ENCODE peak calls at places on chromosome 10, in seven cellular contexts. One of them, this sample, is unnamed.

GRCh38 chr10:21528452-21529235 is 3.2 kb upstream of the SKIDA1 start:
- DNase-seq in Panc1: no peak
- DNase-seq in neural crest cell: no peak
- DNase-seq in upper lobe of left lung: no peak
- DNase-seq in cardiac fibroblast: no peak
- DNase-seq in SK-N-SH: no peak
- DNase-seq in AG09309: no peak
- DNase-seq in this sample: no peak

GRCh38 chr10:103193820-103194529 is 903 bp upstream of the NT5C2 start:
- DNase-seq in Panc1: no peak
- DNase-seq in neural crest cell: no peak
- DNase-seq in upper lobe of left lung: no peak
- DNase-seq in cardiac fibroblast: peak
- DNase-seq in SK-N-SH: peak
- DNase-seq in AG09309: no peak
- DNase-seq in this sample: no peak

GRCh38 chr10:107914450-107915276 is 750.2 kb upstream of the SORCS1 start:
- DNase-seq in Panc1: no peak
- DNase-seq in neural crest cell: peak
- DNase-seq in upper lobe of left lung: peak
- DNase-seq in cardiac fibroblast: no peak
- DNase-seq in SK-N-SH: peak
- DNase-seq in AG09309: no peak
- DNase-seq in this sample: no peak

GRCh38 chr10:96292971-96293909 is 11.0 kb upstream of the DNTT start:
- DNase-seq in Panc1: peak
- DNase-seq in neural crest cell: peak
- DNase-seq in upper lobe of left lung: no peak
- DNase-seq in cardiac fibroblast: peak
- DNase-seq in SK-N-SH: peak
- DNase-seq in AG09309: peak
- DNase-seq in this sample: no peak

GRCh38 chr10:123890246-123890645 is 1.4 kb downstream of the CPXM2 start:
- DNase-seq in Panc1: no peak
- DNase-seq in neural crest cell: no peak
- DNase-seq in upper lobe of left lung: no peak
- DNase-seq in cardiac fibroblast: no peak
- DNase-seq in SK-N-SH: no peak
- DNase-seq in AG09309: no peak
- DNase-seq in this sample: no peak

GRCh38 chr10:48258083-48258482 is 16.4 kb downstream of the FRMPD2 start:
- DNase-seq in Panc1: no peak
- DNase-seq in neural crest cell: no peak
- DNase-seq in upper lobe of left lung: no peak
- DNase-seq in cardiac fibroblast: no peak
- DNase-seq in SK-N-SH: no peak
- DNase-seq in AG09309: no peak
- DNase-seq in this sample: no peak

GRCh38 chr10:8043569-8044306 is 10.8 kb upstream of the GATA3 start:
- DNase-seq in Panc1: no peak
- DNase-seq in neural crest cell: no peak
- DNase-seq in upper lobe of left lung: peak
- DNase-seq in cardiac fibroblast: no peak
- DNase-seq in SK-N-SH: peak
- DNase-seq in AG09309: no peak
- DNase-seq in this sample: no peak

GRCh38 chr10:104142081-104142480 is 20.1 kb downstream of the SFR1 start:
- DNase-seq in Panc1: no peak
- DNase-seq in neural crest cell: no peak
- DNase-seq in upper lobe of left lung: no peak
- DNase-seq in cardiac fibroblast: no peak
- DNase-seq in SK-N-SH: no peak
- DNase-seq in AG09309: no peak
- DNase-seq in this sample: no peak

GRCh38 chr10:108060246-108060645 is 895.7 kb upstream of the SORCS1 start:
- DNase-seq in Panc1: no peak
- DNase-seq in neural crest cell: no peak
- DNase-seq in upper lobe of left lung: no peak
- DNase-seq in cardiac fibroblast: no peak
- DNase-seq in SK-N-SH: no peak
- DNase-seq in AG09309: no peak
- DNase-seq in this sample: no peak

GRCh38 chr10:106565546-106565945 is 599.0 kb downstream of the SORCS1 start:
- DNase-seq in Panc1: no peak
- DNase-seq in neural crest cell: no peak
- DNase-seq in upper lobe of left lung: no peak
- DNase-seq in cardiac fibroblast: peak
- DNase-seq in SK-N-SH: no peak
- DNase-seq in AG09309: no peak
- DNase-seq in this sample: no peak

GRCh38 chr10:74923556-74923955 is 97.2 kb downstream of the KAT6B start:
- DNase-seq in Panc1: no peak
- DNase-seq in neural crest cell: no peak
- DNase-seq in upper lobe of left lung: no peak
- DNase-seq in cardiac fibroblast: no peak
- DNase-seq in SK-N-SH: no peak
- DNase-seq in AG09309: no peak
- DNase-seq in this sample: no peak

GRCh38 chr10:70380350-70381135 is 1.9 kb downstream of the LRRC20 start:
- DNase-seq in Panc1: no peak
- DNase-seq in neural crest cell: no peak
- DNase-seq in upper lobe of left lung: no peak
- DNase-seq in cardiac fibroblast: no peak
- DNase-seq in SK-N-SH: no peak
- DNase-seq in AG09309: no peak
- DNase-seq in this sample: peak

GRCh38 chr10:70379581-70380176 is 2.7 kb downstream of the LRRC20 start:
- DNase-seq in Panc1: no peak
- DNase-seq in neural crest cell: no peak
- DNase-seq in upper lobe of left lung: no peak
- DNase-seq in cardiac fibroblast: peak
- DNase-seq in SK-N-SH: peak
- DNase-seq in AG09309: no peak
- DNase-seq in this sample: no peak

GRCh38 chr10:70378122-70378521 is 4.3 kb downstream of the LRRC20 start:
- DNase-seq in Panc1: peak
- DNase-seq in neural crest cell: no peak
- DNase-seq in upper lobe of left lung: no peak
- DNase-seq in cardiac fibroblast: peak
- DNase-seq in SK-N-SH: no peak
- DNase-seq in AG09309: peak
- DNase-seq in this sample: no peak

GRCh38 chr10:70376436-70377378 is 5.7 kb downstream of the LRRC20 start:
- DNase-seq in Panc1: no peak
- DNase-seq in neural crest cell: no peak
- DNase-seq in upper lobe of left lung: no peak
- DNase-seq in cardiac fibroblast: no peak
- DNase-seq in SK-N-SH: no peak
- DNase-seq in AG09309: no peak
- DNase-seq in this sample: no peak

GRCh38 chr10:70381491-70382421 is 669 bp downstream of the LRRC20 start:
- DNase-seq in Panc1: no peak
- DNase-seq in neural crest cell: peak
- DNase-seq in upper lobe of left lung: peak
- DNase-seq in cardiac fibroblast: peak
- DNase-seq in SK-N-SH: peak
- DNase-seq in AG09309: no peak
- DNase-seq in this sample: peak
- TF ChIP-seq CTCF in Panc1: no peak
- TF ChIP-seq CTCF in neural crest cell: peak
- TF ChIP-seq CTCF in upper lobe of left lung: no peak
- TF ChIP-seq CTCF in cardiac fibroblast: no peak
- TF ChIP-seq CTCF in SK-N-SH: peak
- TF ChIP-seq CTCF in AG09309: peak
- TF ChIP-seq CTCF in this sample: no peak

DNA sequence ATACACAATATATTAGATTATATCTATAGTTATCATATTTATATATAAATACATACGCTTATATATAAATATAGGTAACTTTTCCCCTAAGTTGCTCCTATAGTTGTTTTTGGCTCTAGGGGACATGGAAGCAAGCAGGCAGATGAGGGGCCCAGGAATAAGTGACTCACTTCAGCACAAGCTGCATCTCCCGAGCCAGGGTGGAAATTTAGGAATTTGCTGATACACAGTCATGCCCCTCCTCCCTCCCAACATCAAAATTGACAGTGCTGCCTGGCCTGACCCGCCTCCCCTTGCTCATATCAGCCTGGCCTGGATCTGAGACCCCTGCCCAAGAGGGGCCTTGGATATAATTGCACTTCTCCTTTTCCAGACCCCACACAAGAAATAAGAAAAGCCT is 33.8 kb downstream of the MKI67 start:
- DNase-seq in Panc1: no peak
- DNase-seq in neural crest cell: no peak
- DNase-seq in upper lobe of left lung: no peak
- DNase-seq in cardiac fibroblast: peak
- DNase-seq in SK-N-SH: no peak
- DNase-seq in AG09309: no peak
- DNase-seq in this sample: no peak
- TF ChIP-seq CTCF in Panc1: no peak
- TF ChIP-seq CTCF in neural crest cell: no peak
- TF ChIP-seq CTCF in upper lobe of left lung: no peak
- TF ChIP-seq CTCF in cardiac fibroblast: no peak
- TF ChIP-seq CTCF in SK-N-SH: no peak
- TF ChIP-seq CTCF in AG09309: no peak
- TF ChIP-seq CTCF in this sample: no peak

GRCh38 chr10:64973391-64973790 is 1452.2 kb downstream of the REEP3 start:
- DNase-seq in Panc1: no peak
- DNase-seq in neural crest cell: no peak
- DNase-seq in upper lobe of left lung: no peak
- DNase-seq in cardiac fibroblast: no peak
- DNase-seq in SK-N-SH: no peak
- DNase-seq in AG09309: no peak
- DNase-seq in this sample: no peak

GRCh38 chr10:64976150-64976549 is 1454.9 kb downstream of the REEP3 start:
- DNase-seq in Panc1: no peak
- DNase-seq in neural crest cell: no peak
- DNase-seq in upper lobe of left lung: no peak
- DNase-seq in cardiac fibroblast: no peak
- DNase-seq in SK-N-SH: no peak
- DNase-seq in AG09309: no peak
- DNase-seq in this sample: no peak

DNA sequence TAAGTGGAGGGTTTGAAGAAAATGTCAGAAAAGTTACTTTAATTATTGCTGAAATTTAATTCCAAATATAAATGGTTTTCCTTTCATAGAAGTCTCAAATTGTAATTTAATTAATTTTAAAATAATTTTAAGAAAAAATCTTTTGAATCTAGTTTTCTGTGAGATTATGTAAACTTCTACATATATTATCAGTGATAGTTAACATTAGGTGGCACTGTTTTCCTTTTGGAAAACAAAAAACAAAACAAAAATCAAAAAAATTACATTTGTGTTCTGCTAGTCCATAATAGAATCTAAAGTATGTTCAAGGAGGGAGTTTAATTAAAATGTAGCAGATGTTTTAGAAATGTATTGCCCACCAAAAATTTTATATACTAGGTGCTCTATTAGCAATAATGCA is 1456.7 kb downstream of the REEP3 start:
- DNase-seq in Panc1: no peak
- DNase-seq in neural crest cell: no peak
- DNase-seq in upper lobe of left lung: no peak
- DNase-seq in cardiac fibroblast: no peak
- DNase-seq in SK-N-SH: no peak
- DNase-seq in AG09309: no peak
- DNase-seq in this sample: no peak
- TF ChIP-seq CTCF in Panc1: no peak
- TF ChIP-seq CTCF in neural crest cell: no peak
- TF ChIP-seq CTCF in upper lobe of left lung: no peak
- TF ChIP-seq CTCF in cardiac fibroblast: no peak
- TF ChIP-seq CTCF in SK-N-SH: peak
- TF ChIP-seq CTCF in AG09309: no peak
- TF ChIP-seq CTCF in this sample: peak

GRCh38 chr10:118734477-118734876 is 20.3 kb downstream of the CACUL1 start:
- DNase-seq in Panc1: no peak
- DNase-seq in neural crest cell: no peak
- DNase-seq in upper lobe of left lung: no peak
- DNase-seq in cardiac fibroblast: peak
- DNase-seq in SK-N-SH: no peak
- DNase-seq in AG09309: no peak
- DNase-seq in this sample: no peak
- TF ChIP-seq CTCF in Panc1: peak
- TF ChIP-seq CTCF in neural crest cell: peak
- TF ChIP-seq CTCF in upper lobe of left lung: no peak
- TF ChIP-seq CTCF in cardiac fibroblast: peak
- TF ChIP-seq CTCF in SK-N-SH: peak
- TF ChIP-seq CTCF in AG09309: peak
- TF ChIP-seq CTCF in this sample: peak

GRCh38 chr10:92839191-92840085 is 8.9 kb upstream of the EXOC6 start:
- DNase-seq in Panc1: no peak
- DNase-seq in neural crest cell: peak
- DNase-seq in upper lobe of left lung: no peak
- DNase-seq in cardiac fibroblast: peak
- DNase-seq in SK-N-SH: peak
- DNase-seq in AG09309: no peak
- DNase-seq in this sample: peak
- TF ChIP-seq CTCF in Panc1: peak
- TF ChIP-seq CTCF in neural crest cell: peak
- TF ChIP-seq CTCF in upper lobe of left lung: no peak
- TF ChIP-seq CTCF in cardiac fibroblast: peak
- TF ChIP-seq CTCF in SK-N-SH: peak
- TF ChIP-seq CTCF in AG09309: peak
- TF ChIP-seq CTCF in this sample: peak

This sample was measured in left ventricle myocardium inferior.